ENCODE peak calls at places on chromosome 13, in eight cellular contexts. Q, X, M, P, A, E, K and U are unnamed samples.

GRCh38 chr13:27962128-27962841 is 6.8 kb downstream of the CDX2 start:
- DNase-seq in P (no peak), A (peak), Q (no peak), K (no peak), M (no peak), X (no peak), E (no peak), U (no peak)

GRCh38 chr13:23960566-23961156 is 63.4 kb upstream of the C1QTNF9B start:
- DNase-seq in A (no peak), E (peak), P (no peak), K (no peak), X (no peak), M (no peak), Q (no peak), U (no peak)

GRCh38 chr13:32056316-32056715 is 24.7 kb downstream of the FRY start:
- DNase-seq in A (no peak), E (no peak), M (no peak), K (no peak), Q (no peak), X (no peak), P (no peak), U (no peak)

GRCh38 chr13:66553391-66553790 is 676.7 kb downstream of the PCDH9 start:
- DNase-seq in Q (no peak), M (no peak), P (no peak), X (no peak), A (no peak), K (no peak), E (peak), U (no peak)

GRCh38 chr13:32045963-32046785 is 14.6 kb downstream of the FRY start:
- DNase-seq in M (no peak), P (peak), Q (no peak), K (no peak), A (no peak), E (peak), X (peak), U (peak)

GRCh38 chr13:39047560-39047959 is 9.3 kb downstream of the NHLRC3 start:
- DNase-seq in A (no peak), K (no peak), E (no peak), P (no peak), M (no peak), X (no peak), Q (peak), U (peak)

GRCh38 chr13:49828452-49828851 is 36.0 kb upstream of the KPNA3 start:
- DNase-seq in X (no peak), P (no peak), M (no peak), E (no peak), Q (no peak), A (no peak), K (no peak), U (no peak)

GRCh38 chr13:40644838-40645620 is 21.4 kb downstream of the FOXO1 start:
- DNase-seq in X (no peak), K (no peak), E (no peak), P (no peak), Q (no peak), M (no peak), A (no peak), U (no peak)

GRCh38 chr13:48576448-48576993 is 43.6 kb upstream of the RCBTB2 start:
- DNase-seq in E (no peak), X (no peak), A (no peak), M (no peak), K (no peak), Q (no peak), P (no peak), U (no peak)

GRCh38 chr13:32645854-32646253 is 59.6 kb downstream of the PDS5B start:
- DNase-seq in M (no peak), Q (no peak), A (no peak), P (no peak), K (no peak), X (no peak), E (no peak), U (no peak)

GRCh38 chr13:33910267-33910666 is 92.3 kb downstream of the RFC3 start:
- DNase-seq in Q (no peak), P (no peak), M (no peak), X (no peak), E (no peak), A (no peak), K (no peak), U (no peak)

GRCh38 chr13:97028441-97029299 is 34.4 kb upstream of the OXGR1 start:
- DNase-seq in A (peak), Q (no peak), E (peak), P (peak), M (no peak), X (peak), K (peak), U (peak)

GRCh38 chr13:46531953-46532352 is 21.0 kb upstream of the LRCH1 start:
- DNase-seq in P (no peak), E (no peak), A (no peak), Q (no peak), X (no peak), K (no peak), M (no peak), U (no peak)

GRCh38 chr13:111179908-111180756 is 65.0 kb downstream of the ARHGEF7 start:
- DNase-seq in Q (no peak), M (no peak), X (no peak), A (no peak), K (no peak), E (no peak), P (no peak), U (no peak)

GRCh38 chr13:27476943-27477681 is 26.7 kb upstream of the MTIF3 start:
- DNase-seq in A (peak), K (no peak), E (peak), X (no peak), M (no peak), P (no peak), Q (no peak), U (no peak)

GRCh38 chr13:39405596-39405995 is 197.4 kb downstream of the LHFPL6 start:
- DNase-seq in Q (no peak), E (no peak), X (no peak), P (no peak), M (no peak), K (no peak), A (no peak), U (no peak)

GRCh38 chr13:26471807-26472206 is 85.7 kb upstream of the WASF3 start:
- DNase-seq in P (no peak), K (no peak), A (no peak), X (peak), Q (no peak), M (no peak), E (no peak), U (no peak)

GRCh38 chr13:26254583-26255102 is 714 bp downstream of the CDK8 start:
- DNase-seq in K (peak), Q (no peak), M (peak), E (peak), P (peak), A (peak), X (peak), U (peak)

DNA sequence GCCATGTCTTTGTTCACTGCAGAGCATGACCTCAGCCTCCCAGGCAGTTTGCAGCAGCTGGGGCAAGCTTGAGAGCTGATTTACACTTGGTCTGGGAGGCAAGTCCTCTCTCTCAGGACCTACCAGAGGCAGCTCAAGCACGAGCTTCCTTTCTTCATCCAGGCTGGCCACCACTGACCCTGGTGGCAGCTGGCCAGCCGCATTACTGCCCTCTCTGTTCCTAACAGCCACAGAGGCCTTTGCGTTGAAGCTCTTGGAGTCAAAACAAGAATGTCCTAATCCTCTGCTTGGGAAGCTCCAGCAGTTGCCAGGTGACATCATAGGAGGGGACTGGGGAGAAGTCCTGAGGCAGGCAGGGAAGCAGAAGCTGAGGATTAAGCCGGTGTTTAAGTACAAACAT is 85.7 kb downstream of the NUFIP1 start:
- DNase-seq in P (peak), X (peak), Q (no peak), K (peak), A (peak), E (peak), M (no peak), U (peak)
- TF ChIP-seq POLR2A in P (no peak), X (no peak), Q (no peak), K (no peak), A (no peak), E (no peak), M (no peak), U (no peak)

DNA sequence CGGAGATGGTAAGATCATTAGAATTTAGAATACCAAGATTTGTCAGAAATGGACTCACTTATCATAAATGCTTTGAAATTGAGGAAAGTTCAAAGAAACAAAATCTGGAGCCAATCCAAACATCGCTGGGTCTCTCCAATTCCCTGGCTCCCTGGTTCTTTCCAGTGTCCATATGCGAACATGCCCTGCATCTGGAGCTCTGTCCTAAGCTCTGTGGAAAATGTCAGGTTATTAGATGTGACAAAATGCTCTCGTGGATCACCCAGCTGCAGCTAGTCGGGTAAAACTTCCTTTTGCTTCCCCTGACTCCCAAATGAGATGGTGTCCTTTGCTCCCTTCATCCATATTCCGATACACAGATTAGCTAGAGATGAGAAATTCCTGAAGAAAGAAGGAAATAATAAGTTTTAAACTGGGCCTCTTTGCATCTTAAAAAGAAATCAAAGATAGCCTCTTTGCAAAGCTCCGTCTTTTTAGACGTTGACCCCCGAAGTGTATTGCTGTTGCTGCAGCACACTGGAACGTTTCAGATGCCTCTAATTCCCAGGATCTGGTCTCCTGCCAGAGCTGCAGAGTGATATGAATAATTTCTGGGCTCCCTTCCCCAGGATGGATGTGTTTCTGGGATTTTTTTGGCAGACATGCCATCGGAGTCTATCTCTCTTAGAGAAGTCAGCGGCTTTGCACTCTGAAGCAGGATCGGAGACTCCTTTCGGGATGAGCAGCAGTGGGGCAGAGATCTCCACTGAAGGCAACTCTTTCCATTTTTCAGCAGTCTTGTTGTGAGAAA is 102.9 kb downstream of the TEX26 start:
- DNase-seq in Q (no peak), K (peak), E (peak), A (no peak), X (no peak), P (no peak), M (no peak), U (no peak)
- TF ChIP-seq POLR2A in Q (no peak), K (no peak), E (no peak), A (no peak), X (no peak), P (no peak), M (no peak), U (no peak)

DNA sequence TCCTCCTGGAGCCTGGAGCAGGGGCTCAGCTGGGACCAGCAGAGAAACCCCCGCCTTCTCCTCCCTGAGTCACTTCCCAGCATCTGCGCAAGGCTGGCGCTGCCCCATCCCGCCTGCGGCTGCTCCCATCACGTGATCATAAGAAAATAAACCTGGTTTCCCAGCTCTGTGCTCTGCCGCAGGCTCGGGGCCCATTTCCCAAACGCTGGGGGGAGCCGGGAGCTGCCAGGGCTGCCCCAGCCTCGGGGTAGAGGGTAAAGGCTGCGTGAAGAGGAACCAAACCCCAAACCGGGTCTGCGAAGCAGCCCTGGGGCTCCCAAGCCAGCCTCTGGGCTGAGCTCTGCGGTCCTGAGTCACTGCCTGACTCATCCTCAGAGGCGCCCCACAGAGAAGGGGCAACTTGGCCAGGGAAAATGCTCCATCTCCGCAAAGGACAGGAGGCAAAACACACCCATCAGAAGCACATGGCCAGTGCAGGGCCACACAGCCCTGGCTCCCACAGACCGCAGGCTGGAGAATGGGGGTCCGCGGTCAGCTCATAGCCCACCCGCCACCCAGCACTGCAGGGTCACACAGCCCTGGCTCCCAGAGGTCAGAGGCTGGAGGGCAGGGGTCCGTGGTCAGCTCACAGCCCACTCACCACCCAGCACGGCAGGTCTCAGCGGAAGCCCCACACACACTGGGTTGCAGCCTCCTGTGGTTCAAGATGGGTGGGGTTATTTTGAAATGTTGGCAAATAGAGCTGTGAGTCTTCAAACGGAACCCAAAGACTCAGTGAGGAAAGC is 67.1 kb downstream of the RASA3 start:
- DNase-seq in P (peak), A (peak), E (peak), M (peak), X (peak), K (peak), Q (peak), U (peak)
- TF ChIP-seq POLR2A in P (no peak), A (no peak), E (peak), M (no peak), X (no peak), K (no peak), Q (no peak), U (peak)

GRCh38 chr13:51359352-51359751 is 19.9 kb downstream of the SERPINE3 start:
- DNase-seq in Q (no peak), A (no peak), P (no peak), K (no peak), M (no peak), X (no peak), E (no peak), U (no peak)
- TF ChIP-seq POLR2A in Q (no peak), A (no peak), P (no peak), K (no peak), M (no peak), X (no peak), E (no peak), U (no peak)

GRCh38 chr13:95298169-95298940 is 2.9 kb downstream of the ABCC4 start:
- DNase-seq in K (no peak), A (no peak), Q (no peak), P (no peak), E (no peak), X (no peak), M (no peak), U (peak)

GRCh38 chr13:95301947-95302386 is 716 bp upstream of the ABCC4 start:
- DNase-seq in M (no peak), E (no peak), A (no peak), K (no peak), P (no peak), Q (no peak), X (no peak), U (no peak)

GRCh38 chr13:95300625-95301134 is 571 bp downstream of the ABCC4 start:
- DNase-seq in Q (no peak), A (peak), P (peak), K (peak), X (peak), E (peak), M (no peak), U (peak)

GRCh38 chr13:95298971-95299627 is 2.2 kb downstream of the ABCC4 start:
- DNase-seq in E (peak), K (no peak), Q (no peak), X (no peak), A (no peak), M (no peak), P (no peak), U (no peak)

GRCh38 chr13:95301135-95301946 is at the start of gene ABCC4:
- DNase-seq in M (no peak), K (peak), X (peak), E (peak), A (no peak), Q (peak), P (peak), U (peak)
- TF ChIP-seq POLR2A in M (no peak), K (no peak), X (no peak), E (peak), A (no peak), Q (no peak), P (no peak), U (no peak)

DNA sequence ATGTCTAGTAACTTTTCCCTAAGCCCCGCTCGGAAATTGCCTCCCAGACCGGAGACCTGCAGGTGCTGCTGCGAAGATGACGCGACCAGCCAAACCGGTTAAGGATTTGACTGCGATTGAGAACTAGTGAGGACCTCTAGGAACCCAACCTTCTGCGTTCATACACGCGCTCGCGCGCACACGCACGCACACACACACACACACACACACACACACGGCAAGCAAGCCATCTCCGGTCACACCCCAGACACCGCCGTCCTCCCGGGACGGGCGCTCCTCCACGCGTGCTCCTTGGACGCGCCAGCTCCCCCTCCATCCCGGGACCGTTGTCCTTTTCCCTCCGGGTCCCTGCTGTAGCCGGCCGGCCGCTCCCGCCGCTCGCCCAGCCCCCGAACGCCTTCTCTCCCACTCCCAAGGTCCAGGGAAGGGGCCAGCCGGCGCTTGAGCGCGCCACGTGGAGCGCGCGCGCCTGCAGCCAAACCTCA is 1.2 kb downstream of the TBC1D4 start:
- DNase-seq in X (peak), Q (no peak), A (peak), K (peak), M (no peak), P (peak), E (peak), U (peak)
- TF ChIP-seq POLR2A in X (no peak), Q (no peak), A (no peak), K (no peak), M (no peak), P (no peak), E (no peak), U (peak)

GRCh38 chr13:98567140-98567539 is 9.8 kb downstream of the STK24 start:
- DNase-seq in Q (no peak), P (no peak), K (no peak), E (no peak), X (no peak), A (no peak), M (no peak), U (no peak)

GRCh38 chr13:98570929-98571372 is 6.0 kb downstream of the STK24 start:
- DNase-seq in A (no peak), Q (no peak), K (peak), M (no peak), P (peak), X (no peak), E (no peak), U (peak)

GRCh38 chr13:98564204-98564603 is 12.7 kb downstream of the STK24 start:
- DNase-seq in A (no peak), Q (no peak), X (no peak), K (no peak), E (no peak), P (no peak), M (no peak), U (no peak)

GRCh38 chr13:98563071-98563470 is 13.8 kb downstream of the STK24 start:
- DNase-seq in E (no peak), M (no peak), P (no peak), X (no peak), A (no peak), K (no peak), Q (no peak), U (no peak)

DNA sequence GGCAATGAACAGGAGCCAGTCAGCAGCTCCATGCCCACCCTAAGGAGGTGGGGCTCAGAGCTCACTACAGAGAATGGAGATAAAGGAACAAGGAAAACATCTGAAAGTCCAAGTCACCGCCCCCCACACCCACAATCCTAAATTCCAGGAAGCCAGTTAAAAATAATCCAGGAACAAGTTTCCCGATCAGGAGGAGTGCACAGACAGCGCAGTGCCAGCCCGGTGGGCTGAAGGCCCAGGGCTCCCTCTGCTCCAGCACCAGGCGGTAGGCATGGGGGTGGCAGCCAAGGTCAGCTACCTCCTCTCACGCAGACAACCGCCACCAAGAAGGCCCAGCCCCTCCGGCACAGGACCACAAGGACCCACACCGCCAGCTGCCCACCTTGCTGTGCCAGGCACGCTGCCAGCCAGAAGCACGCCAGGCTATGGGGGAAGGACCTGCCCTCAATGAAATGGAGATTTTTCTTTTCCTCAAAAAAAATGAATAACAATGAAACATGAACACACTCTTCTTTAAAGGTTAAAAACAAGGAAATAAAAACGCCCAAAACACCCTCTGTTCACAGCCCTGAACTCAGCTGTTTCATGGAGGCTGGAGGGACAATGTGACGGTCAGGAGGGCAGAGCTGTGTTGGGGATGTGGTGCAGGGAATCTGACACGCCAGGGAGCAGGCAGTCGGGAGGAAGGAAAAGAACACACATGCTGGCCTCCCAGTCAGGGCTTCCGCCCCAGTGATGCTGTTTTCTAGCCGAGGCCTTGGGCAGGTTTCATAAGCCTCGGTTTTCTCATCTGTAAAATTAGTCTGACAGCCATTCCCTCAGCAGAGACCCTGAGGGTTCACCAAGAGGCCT is 11.0 kb downstream of the STK24 start:
- DNase-seq in K (peak), X (no peak), E (no peak), P (peak), M (no peak), A (no peak), Q (no peak), U (peak)
- TF ChIP-seq POLR2A in K (no peak), X (no peak), E (no peak), P (no peak), M (no peak), A (no peak), Q (no peak), U (no peak)